ENCODE peak calls at places on chromosome 6, in seven cellular contexts. C is PC-9, K is stomach, J is breast epithelium, N is heart left ventricle, D is thoracic aorta, G is fibroblast of lung. L is an unnamed sample. For H3K36me3, the result is how much of the 10 kb centered on the place peaks cover.

GRCh38 chr6:87661016-87661415 is 41.0 kb downstream of the AKIRIN2 start:
- DNase-seq in K (no peak), N (no peak), G (peak), J (no peak), C (no peak), D (no peak), L (no peak)

GRCh38 chr6:137218473-137218916 is 690 bp downstream of the IFNGR1 start:
- DNase-seq in J (peak), G (peak), K (no peak), D (peak), N (no peak), C (peak), L (peak)

GRCh38 chr6:3061501-3061941 is 6.8 kb upstream of the RIPK1 start:
- DNase-seq in K (no peak), J (no peak), D (no peak), C (peak), N (no peak), G (peak), L (peak)

GRCh38 chr6:22928775-22929174 is 359.4 kb downstream of the HDGFL1 start:
- DNase-seq in K (no peak), N (no peak), D (no peak), J (no peak), G (no peak), C (no peak), L (no peak)

GRCh38 chr6:151275566-151275965 is 35.8 kb downstream of the AKAP12 start:
- DNase-seq in K (no peak), D (no peak), J (no peak), N (no peak), C (no peak), G (no peak), L (no peak)

GRCh38 chr6:42374027-42374669 is 77.6 kb downstream of the TRERF1 start:
- DNase-seq in K (no peak), J (no peak), D (no peak), G (no peak), N (no peak), C (no peak), L (no peak)

GRCh38 chr6:94144807-94145206 is 725.4 kb upstream of the EPHA7 start:
- DNase-seq in K (no peak), G (no peak), D (no peak), N (no peak), C (no peak), J (no peak), L (no peak)

GRCh38 chr6:4655196-4656025 is 120.8 kb upstream of the CDYL start:
- DNase-seq in K (no peak), D (no peak), J (no peak), N (no peak), C (no peak), G (no peak), L (no peak)

GRCh38 chr6:96795481-96795880 is 41.8 kb downstream of the GPR63 start:
- DNase-seq in C (no peak), N (no peak), D (no peak), J (no peak), G (no peak), K (no peak), L (no peak)

GRCh38 chr6:96537726-96538125 is 16.1 kb downstream of the UFL1 start:
- DNase-seq in K (no peak), G (no peak), J (no peak), C (no peak), D (no peak), N (no peak), L (no peak)

GRCh38 chr6:130132286-130132701 is 90.5 kb downstream of the SAMD3 start:
- DNase-seq in K (no peak), C (no peak), D (no peak), J (no peak), N (no peak), G (no peak), L (no peak)

GRCh38 chr6:130202782-130203181 is 20.0 kb downstream of the SAMD3 start:
- DNase-seq in J (no peak), G (no peak), K (no peak), C (no peak), N (no peak), D (no peak), L (no peak)

GRCh38 chr6:52887912-52888535 is 21.5 kb downstream of the GSTA3 start:
- DNase-seq in D (no peak), C (peak), G (peak), J (no peak), N (no peak), K (no peak), L (no peak)

GRCh38 chr6:52894278-52894677 is 15.2 kb downstream of the GSTA3 start:
- DNase-seq in C (no peak), J (no peak), K (no peak), N (no peak), D (no peak), G (no peak), L (no peak)

GRCh38 chr6:52893221-52893620 is 16.3 kb downstream of the GSTA3 start:
- DNase-seq in J (no peak), D (no peak), G (no peak), C (no peak), N (no peak), K (no peak), L (no peak)

GRCh38 chr6:52890018-52890417 is 19.5 kb downstream of the GSTA3 start:
- DNase-seq in C (no peak), K (no peak), D (no peak), J (no peak), G (no peak), N (no peak), L (no peak)

DNA sequence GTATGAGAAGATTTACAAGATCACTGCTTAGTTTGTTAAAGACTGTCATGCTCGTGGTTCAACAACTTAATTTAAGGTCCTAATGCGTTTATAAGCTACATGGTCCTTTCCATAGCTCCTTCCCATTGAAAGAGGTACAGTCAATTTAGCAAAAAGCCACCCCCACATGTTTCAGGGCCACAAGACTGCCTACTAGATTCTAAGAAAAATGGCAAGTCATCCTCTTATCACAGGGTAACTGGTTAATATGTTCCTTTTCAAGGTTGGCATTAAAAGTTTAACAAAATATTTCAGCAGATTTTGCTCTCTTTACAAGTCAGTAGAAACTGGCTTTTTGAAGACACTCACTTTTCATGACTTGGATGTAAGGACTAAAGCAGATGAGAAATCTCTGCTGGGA is 15.7 kb downstream of the GSTA3 start:
- DNase-seq in C (no peak), J (no peak), G (no peak), N (no peak), K (no peak), D (no peak), L (no peak)
- H3K27ac ChIP-seq in C (no peak), J (no peak), G (no peak), N (no peak), K (no peak), D (no peak), L (no peak)

GRCh38 chr6:158086054-158086705 is 81.9 kb downstream of the SERAC1 start:
- DNase-seq in K (no peak), D (no peak), J (no peak), C (no peak), N (no peak), G (peak), L (peak)

GRCh38 chr6:158083687-158084325 is 84.3 kb downstream of the SERAC1 start:
- DNase-seq in K (no peak), G (no peak), N (no peak), J (no peak), C (no peak), D (no peak), L (no peak)

GRCh38 chr6:158086706-158087518 is 81.2 kb downstream of the SERAC1 start:
- DNase-seq in G (no peak), N (peak), C (no peak), D (no peak), K (no peak), J (no peak), L (peak)

GRCh38 chr6:158087519-158087867 is 80.6 kb downstream of the SERAC1 start:
- DNase-seq in N (no peak), G (no peak), C (no peak), K (no peak), D (no peak), J (no peak), L (no peak)

GRCh38 chr6:158085261-158086053 is 82.6 kb downstream of the SERAC1 start:
- DNase-seq in K (no peak), G (no peak), C (no peak), J (no peak), N (no peak), D (no peak), L (no peak)
- H3K36me3 ChIP-seq in K (half or more), G (under half), C (under half), J (under half), N (half or more), D (under half), L (half or more)

DNA sequence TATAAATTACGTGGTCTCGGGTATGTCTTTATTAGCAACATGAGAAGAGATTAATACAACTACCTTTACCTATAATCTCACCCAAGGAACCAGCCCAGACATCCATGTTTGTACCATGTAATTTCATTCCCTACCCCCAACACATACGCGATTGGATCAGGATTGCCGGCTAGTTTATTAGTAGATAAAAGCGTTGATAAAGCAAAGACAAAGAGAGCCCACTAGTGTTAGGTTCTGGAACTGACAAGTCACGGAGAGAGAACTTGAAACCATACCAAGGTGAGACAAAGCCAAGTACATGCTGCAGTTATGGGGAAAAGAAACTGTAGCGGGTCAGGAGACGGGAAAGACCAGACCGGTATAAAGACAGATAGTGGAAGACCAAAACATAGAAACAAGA is 37.4 kb upstream of the FAM135A start:
- DNase-seq in N (no peak), K (no peak), G (no peak), C (no peak), J (no peak), D (no peak), L (no peak)
- TF ChIP-seq CTCF in N (no peak), K (no peak), G (no peak), C (peak), J (no peak), D (no peak), L (peak)

DNA sequence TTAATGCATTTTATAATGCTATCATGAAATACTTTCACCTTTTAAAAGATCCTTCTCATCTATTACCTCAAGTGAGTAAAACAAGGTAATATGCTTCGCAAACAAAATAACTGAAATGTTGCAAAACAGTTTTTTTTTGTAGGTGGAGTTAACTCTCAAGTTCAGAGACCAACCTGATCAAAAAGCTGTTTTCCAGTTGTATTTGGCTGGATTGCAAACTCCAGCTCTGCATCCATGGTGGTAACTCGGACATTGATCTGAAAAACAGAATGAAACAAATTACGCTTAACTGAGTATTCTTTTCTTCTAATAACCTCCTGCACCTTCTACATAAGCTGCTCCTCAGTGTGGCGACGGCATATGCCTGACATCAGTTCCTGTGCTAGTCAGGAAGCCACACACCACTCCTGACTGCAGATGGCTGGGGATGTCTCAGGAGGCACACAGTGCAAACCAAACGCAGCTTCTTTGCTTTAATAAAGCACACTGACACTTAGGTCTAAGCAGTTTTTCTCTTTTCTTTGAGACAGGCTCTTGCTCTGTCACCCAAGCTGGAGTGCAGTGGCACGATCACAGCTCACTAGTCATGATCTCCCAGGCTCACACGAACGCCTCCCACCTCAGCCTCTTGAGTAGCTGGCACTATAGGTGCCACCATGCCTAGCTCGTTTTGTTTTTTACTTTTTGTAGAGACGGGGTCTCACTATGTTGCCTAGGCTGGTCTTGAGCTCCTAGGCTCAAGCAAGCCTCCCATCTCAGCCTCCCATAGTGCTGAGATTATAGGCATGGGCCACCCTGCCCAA is 29.9 kb downstream of the EZR start:
- DNase-seq in G (no peak), J (no peak), N (no peak), C (no peak), D (no peak), K (peak), L (no peak)
- H3K27ac ChIP-seq in G (no peak), J (no peak), N (no peak), C (peak), D (no peak), K (peak), L (no peak)

GRCh38 chr6:105294129-105294528 is 108.8 kb downstream of the PREP start:
- DNase-seq in K (no peak), D (no peak), G (no peak), J (no peak), N (no peak), C (no peak), L (no peak)
- H3K36me3 ChIP-seq in K (under half), D (under half), G (under half), J (under half), N (under half), C (under half), L (under half)

GRCh38 chr6:144090384-144090783 is 5.0 kb downstream of the SF3B5 start:
- DNase-seq in D (no peak), J (no peak), G (no peak), C (no peak), K (no peak), N (no peak), L (no peak)
- TF ChIP-seq CTCF in D (no peak), J (no peak), G (no peak), C (no peak), K (no peak), N (no peak), L (no peak)

GRCh38 chr6:46606318-46606717 is 46.3 kb downstream of the CYP39A1 start:
- DNase-seq in K (no peak), J (no peak), D (no peak), C (no peak), N (no peak), G (no peak), L (no peak)

GRCh38 chr6:46605091-46605797 is 47.4 kb downstream of the CYP39A1 start:
- DNase-seq in J (no peak), G (no peak), K (no peak), N (no peak), D (no peak), C (no peak), L (no peak)

GRCh38 chr6:46612645-46613044 is 40.0 kb downstream of the CYP39A1 start:
- DNase-seq in C (no peak), G (no peak), D (no peak), J (no peak), K (no peak), N (peak), L (no peak)

GRCh38 chr6:46610862-46611553 is 41.6 kb downstream of the CYP39A1 start:
- DNase-seq in D (no peak), N (no peak), C (no peak), J (no peak), K (no peak), G (no peak), L (no peak)
- H3K27ac ChIP-seq in D (no peak), N (no peak), C (no peak), J (no peak), K (no peak), G (no peak), L (no peak)

GRCh38 chr6:126035764-126036163 is 49.4 kb downstream of the TRMT11 start:
- DNase-seq in D (no peak), C (no peak), N (no peak), G (no peak), J (no peak), K (no peak), L (no peak)
- H3K36me3 ChIP-seq in D (under half), C (half or more), N (under half), G (under half), J (under half), K (under half), L (under half)

GRCh38 chr6:15256538-15257222 is 10.8 kb downstream of the JARID2 start:
- DNase-seq in G (peak), J (no peak), N (no peak), K (no peak), D (no peak), C (no peak), L (no peak)

GRCh38 chr6:15252205-15252604 is 6.3 kb downstream of the JARID2 start:
- DNase-seq in K (no peak), D (no peak), J (no peak), C (no peak), G (no peak), N (no peak), L (no peak)

GRCh38 chr6:15253107-15254073 is 7.5 kb downstream of the JARID2 start:
- DNase-seq in C (no peak), K (no peak), N (no peak), J (no peak), G (no peak), D (no peak), L (no peak)

GRCh38 chr6:15254074-15254975 is 8.5 kb downstream of the JARID2 start:
- DNase-seq in J (no peak), D (no peak), N (no peak), G (no peak), K (peak), C (no peak), L (peak)

GRCh38 chr6:15255481-15256414 is 9.9 kb downstream of the JARID2 start:
- DNase-seq in C (peak), K (no peak), D (no peak), G (no peak), N (no peak), J (no peak), L (no peak)
- TF ChIP-seq CTCF in C (no peak), K (no peak), D (no peak), G (no peak), N (no peak), J (no peak), L (no peak)

GRCh38 chr6:134434019-134434949 is 116.4 kb upstream of the SGK1 start:
- DNase-seq in D (no peak), C (no peak), J (no peak), N (no peak), K (no peak), G (no peak), L (no peak)

GRCh38 chr6:134436950-134437349 is 119.0 kb upstream of the SGK1 start:
- DNase-seq in J (no peak), N (no peak), K (no peak), D (no peak), G (no peak), C (peak), L (no peak)

GRCh38 chr6:134437376-134437775 is 119.5 kb upstream of the SGK1 start:
- DNase-seq in K (no peak), G (peak), D (no peak), C (peak), N (peak), J (no peak), L (peak)

GRCh38 chr6:134436281-134436815 is 118.4 kb upstream of the SGK1 start:
- DNase-seq in G (peak), D (peak), C (peak), K (no peak), J (no peak), N (peak), L (peak)

DNA sequence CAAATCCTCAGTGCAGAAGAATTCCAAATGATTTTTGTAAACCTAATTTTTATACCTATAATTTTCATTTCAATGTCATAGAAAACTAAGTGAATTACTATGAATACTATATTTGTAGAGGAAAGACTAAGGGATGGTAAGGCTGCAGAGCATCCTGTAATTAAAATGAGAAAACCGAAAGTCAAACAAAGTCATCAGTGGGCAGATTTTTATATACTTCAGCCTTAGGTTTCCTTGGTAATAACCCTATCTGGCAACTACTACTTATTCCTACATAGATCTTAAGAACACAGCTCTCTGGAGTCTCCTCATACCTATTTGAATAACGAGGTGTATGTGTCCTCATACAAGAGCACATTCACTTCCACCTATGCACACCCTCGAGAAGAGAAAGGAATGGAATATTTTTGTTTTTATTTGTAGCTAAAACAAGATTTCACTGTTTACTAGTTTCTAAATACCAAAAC is 117.9 kb upstream of the SGK1 start:
- DNase-seq in N (no peak), J (no peak), D (no peak), C (no peak), K (no peak), G (no peak), L (no peak)
- H3K27ac ChIP-seq in N (peak), J (no peak), D (no peak), C (peak), K (no peak), G (peak), L (peak)

L was measured in brain microvascular endothelial cell.